ENCODE peak calls at places on chromosomes 2 and 18, in ten cellular contexts. M is dorsolateral prefrontal cortex; P is tibial artery; A is GM23338; D is IMR-90; U is AG10803; X is OCI-LY7; Y is CD8-positive, alpha-beta T cell; E is spleen; Q is fibroblast of lung. K is an unnamed sample.

GRCh38 chr2:166593403-166593802 is 99.4 kb upstream of the SCN7A start:
- DNase-seq in E (no peak), U (peak), Q (peak), A (no peak), D (peak), M (no peak), P (no peak), X (no peak), Y (no peak), K (no peak)

GRCh38 chr18:3872651-3873050 is 422.7 kb downstream of the TGIF1 start:
- DNase-seq in P (no peak), X (no peak), A (no peak), E (no peak), Y (no peak), D (no peak), U (no peak), M (no peak), Q (no peak), K (no peak)

GRCh38 chr2:234290671-234291070 is 206.2 kb downstream of the ARL4C start:
- DNase-seq in A (no peak), Q (peak), D (no peak), U (no peak), Y (peak), E (peak), P (no peak), M (no peak), X (peak), K (no peak)

GRCh38 chr2:203809084-203809521 is 58.5 kb upstream of the CTLA4 start:
- DNase-seq in D (peak), Q (peak), A (no peak), P (no peak), M (no peak), U (peak), X (no peak), Y (no peak), E (no peak), K (no peak)

GRCh38 chr18:76937597-76937996 is 115.2 kb downstream of the ZNF236 start:
- DNase-seq in E (no peak), P (no peak), M (no peak), U (peak), Q (peak), D (peak), Y (no peak), X (no peak), A (no peak), K (no peak)

GRCh38 chr2:240451791-240452470 is 16.5 kb downstream of the GPC1 start:
- DNase-seq in Q (no peak), Y (no peak), U (no peak), M (no peak), E (peak), X (no peak), P (no peak), A (no peak), D (no peak), K (no peak)

GRCh38 chr2:241211276-241211675 is 22.8 kb downstream of the ANO7 start:
- DNase-seq in Q (no peak), E (no peak), X (peak), D (no peak), Y (no peak), U (no peak), M (no peak), P (no peak), A (no peak), K (no peak)

GRCh38 chr18:32509121-32509520 is 38.4 kb upstream of the GAREM1 start:
- DNase-seq in U (no peak), A (no peak), X (no peak), Q (no peak), E (no peak), P (no peak), D (no peak), Y (no peak), M (no peak), K (no peak)

GRCh38 chr18:48075707-48076093 is 145.2 kb upstream of the SMAD2 start:
- DNase-seq in M (no peak), Y (no peak), D (no peak), A (no peak), E (peak), P (no peak), Q (no peak), X (no peak), U (no peak), K (no peak)

GRCh38 chr2:10305254-10305635 is 2.5 kb downstream of the HPCAL1 start:
- DNase-seq in U (peak), A (no peak), X (no peak), M (no peak), Y (peak), D (no peak), E (no peak), P (no peak), Q (peak), K (no peak)

GRCh38 chr2:10302479-10303173 is at the start of gene HPCAL1:
- DNase-seq in D (peak), U (peak), X (peak), E (peak), Q (peak), A (peak), Y (peak), M (peak), P (peak), K (peak)

GRCh38 chr2:10303174-10303633 is 500 bp downstream of the HPCAL1 start:
- DNase-seq in Q (no peak), D (no peak), P (no peak), M (no peak), A (no peak), U (no peak), X (no peak), Y (no peak), E (no peak), K (no peak)

GRCh38 chr2:10304458-10305253 is 2.0 kb downstream of the HPCAL1 start:
- DNase-seq in D (no peak), A (peak), Y (no peak), U (no peak), X (no peak), E (no peak), P (no peak), M (no peak), Q (no peak), K (no peak)

GRCh38 chr2:10303634-10304378 is 1.1 kb downstream of the HPCAL1 start:
- DNase-seq in U (peak), Y (peak), M (peak), P (no peak), D (peak), Q (peak), E (peak), A (peak), X (peak), K (no peak)
- TF ChIP-seq CTCF in U (no peak), Y (no peak), M (peak), P (no peak), D (peak), Q (peak), E (no peak), A (peak), X (peak), K (no peak)

GRCh38 chr18:24023185-24023814 is 8.7 kb downstream of the TTC39C start:
- DNase-seq in M (no peak), A (peak), P (no peak), Y (no peak), U (no peak), X (no peak), Q (no peak), E (no peak), D (no peak), K (peak)
- TF ChIP-seq CTCF in M (no peak), A (peak), P (no peak), Y (no peak), U (no peak), X (peak), Q (peak), E (no peak), D (no peak), K (peak)

GRCh38 chr18:63741769-63742168 is 33.4 kb upstream of the SERPINB7 start:
- DNase-seq in E (no peak), P (no peak), M (no peak), A (peak), D (peak), Q (no peak), Y (no peak), U (peak), X (no peak), K (no peak)
- TF ChIP-seq CTCF in E (no peak), P (no peak), M (no peak), A (peak), D (peak), Q (peak), Y (no peak), U (peak), X (no peak), K (peak)

DNA sequence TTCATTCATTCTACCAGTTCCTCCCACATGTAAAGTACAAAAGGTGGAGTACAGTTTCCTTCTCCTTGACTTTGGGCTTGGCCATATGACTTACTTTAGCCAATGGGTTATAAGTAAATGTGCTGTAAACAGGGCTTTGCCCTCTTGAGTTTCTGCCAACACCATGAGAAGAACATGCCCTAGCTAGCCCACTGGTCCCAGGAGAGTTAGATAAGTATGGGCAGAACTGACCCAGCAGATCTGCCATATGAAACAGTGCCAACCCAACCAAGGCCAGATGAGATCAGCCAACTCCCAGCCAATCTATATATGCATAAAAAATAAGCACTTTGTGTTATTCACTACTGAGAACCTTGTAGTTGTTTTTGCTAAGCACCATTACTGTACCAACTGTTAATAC is 25.5 kb downstream of the ZC3H8 start:
- DNase-seq in U (peak), X (no peak), Q (no peak), A (no peak), P (no peak), D (no peak), M (no peak), E (no peak), Y (no peak), K (no peak)
- TF ChIP-seq CTCF in U (no peak), X (no peak), Q (no peak), A (no peak), P (no peak), D (no peak), M (no peak), E (no peak), Y (no peak), K (no peak)

DNA sequence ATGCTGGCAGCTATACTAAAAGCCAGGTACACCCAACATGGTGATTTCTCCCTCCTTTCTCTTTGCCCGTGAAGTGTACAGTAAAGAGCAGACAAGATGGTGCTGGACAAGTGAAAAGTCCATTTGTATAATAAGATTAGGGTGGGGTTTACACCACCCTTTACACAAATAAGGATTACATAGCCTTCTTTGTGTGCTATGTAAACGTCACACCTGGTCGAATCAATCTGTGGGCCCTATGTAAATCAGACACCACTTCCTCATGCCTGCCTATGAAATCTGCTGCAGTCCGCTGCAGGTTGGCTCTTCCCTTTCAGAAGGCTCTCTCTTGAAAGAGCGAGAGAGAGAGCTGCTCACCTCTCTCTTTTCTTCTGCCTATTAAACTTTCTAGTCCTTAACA is 1054.3 kb upstream of the SLC39A10 start:
- DNase-seq in P (no peak), Y (no peak), A (no peak), U (no peak), M (no peak), D (no peak), X (no peak), E (no peak), Q (no peak), K (no peak)
- TF ChIP-seq CTCF in P (no peak), Y (no peak), A (no peak), U (no peak), M (no peak), D (no peak), X (no peak), E (no peak), Q (no peak), K (no peak)

GRCh38 chr2:20061940-20062339 is 10.5 kb upstream of the LAPTM4A start:
- DNase-seq in Q (no peak), M (no peak), U (no peak), X (no peak), D (no peak), A (no peak), E (no peak), P (no peak), Y (no peak), K (no peak)

GRCh38 chr2:20061476-20061875 is 10.0 kb upstream of the LAPTM4A start:
- DNase-seq in Q (peak), Y (no peak), X (no peak), U (peak), A (no peak), E (no peak), P (no peak), D (peak), M (no peak), K (no peak)

GRCh38 chr2:20064841-20065240 is 13.4 kb upstream of the LAPTM4A start:
- DNase-seq in E (no peak), A (no peak), X (no peak), P (no peak), M (no peak), Y (no peak), U (no peak), Q (no peak), D (no peak), K (no peak)

GRCh38 chr2:20064421-20064820 is 13.0 kb upstream of the LAPTM4A start:
- DNase-seq in Q (no peak), A (no peak), P (no peak), X (no peak), D (no peak), E (no peak), U (no peak), M (no peak), Y (no peak), K (no peak)

DNA sequence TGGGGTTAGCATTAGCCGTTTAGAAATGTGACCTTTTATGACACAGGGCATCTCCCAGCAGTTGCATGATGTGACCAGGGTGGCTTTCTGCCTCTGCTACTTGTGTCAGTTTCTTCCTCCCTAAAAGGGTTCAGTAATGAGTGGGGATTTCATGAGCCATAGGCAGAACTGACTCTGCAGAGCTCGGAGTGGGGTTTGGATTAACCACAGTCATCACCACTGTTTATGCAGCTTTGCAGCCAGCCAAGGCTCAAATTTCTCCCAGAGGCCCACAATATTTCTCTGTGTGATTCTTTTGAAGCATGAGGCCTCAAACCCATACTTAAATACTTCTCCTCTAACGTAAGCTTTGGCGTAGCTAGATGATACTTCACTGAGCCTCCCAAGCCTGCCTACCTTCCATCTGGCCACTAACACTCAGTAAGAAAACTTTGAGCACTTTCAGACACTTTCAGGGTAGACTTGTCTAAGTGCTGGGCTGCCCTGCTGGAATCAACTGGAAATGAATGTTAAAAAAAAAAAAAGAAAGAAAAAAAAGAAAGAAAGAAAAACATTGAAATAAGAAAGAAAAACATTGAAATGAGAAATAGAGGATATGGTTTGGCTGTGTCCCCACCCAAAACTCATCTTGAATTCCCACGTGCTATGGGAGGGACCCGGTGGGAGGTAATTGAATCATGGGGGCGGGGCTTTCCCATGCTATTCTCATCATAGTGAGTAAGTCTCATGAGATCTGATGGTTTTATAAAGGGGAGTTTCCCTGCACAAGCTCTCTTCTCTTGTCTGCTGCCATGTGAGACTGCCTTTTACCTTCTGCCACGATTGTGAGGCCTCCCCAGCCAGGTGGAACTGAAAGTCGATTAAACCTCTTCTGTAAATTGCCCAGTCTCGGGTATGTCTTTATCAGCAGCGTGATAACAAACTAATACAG is 11.5 kb upstream of the LAPTM4A start:
- DNase-seq in E (no peak), M (no peak), D (peak), U (peak), P (peak), X (no peak), Q (peak), A (no peak), Y (no peak), K (no peak)
- TF ChIP-seq CTCF in E (no peak), M (no peak), D (peak), U (no peak), P (no peak), X (no peak), Q (no peak), A (no peak), Y (no peak), K (no peak)

DNA sequence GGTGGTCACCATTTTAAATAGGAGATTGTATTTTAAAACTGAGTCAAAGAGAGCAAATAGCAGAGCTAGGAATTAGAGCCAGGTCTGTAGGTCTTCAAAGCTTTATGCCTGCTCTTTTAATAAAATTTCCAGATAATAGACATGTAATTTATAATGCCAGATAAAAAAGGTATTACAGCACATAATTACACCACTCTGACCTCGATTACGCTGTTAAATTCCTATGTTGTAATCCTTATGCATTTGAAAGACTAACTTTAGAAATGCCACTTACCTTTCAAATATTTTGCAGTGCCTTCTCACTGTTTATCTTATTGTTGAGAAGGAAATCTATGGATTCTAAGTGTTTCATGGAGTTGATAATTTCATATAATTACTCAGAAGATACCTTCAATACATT is 120.1 kb downstream of the OSBPL1A start:
- DNase-seq in E (no peak), D (no peak), Q (no peak), P (no peak), Y (no peak), U (no peak), M (no peak), X (no peak), A (no peak), K (no peak)
- TF ChIP-seq CTCF in E (no peak), D (no peak), Q (no peak), P (no peak), Y (no peak), U (no peak), M (no peak), X (no peak), A (no peak), K (no peak)